ENCODE peak calls at places on chromosomes 7 and 10, in nine cellular contexts. Q is fibroblast of mammary gland; R is fibroblast of villous mesenchyme; X is T-helper 1 cell; H is esophagus muscularis mucosa; L is NCI-H1092; B is activated naive CD8-positive, alpha-beta T cell treated with anti-CD3 and anti-CD28 coated beads, Interleukin-2, amount 50 U/mL, for 24 hours; W is hypothalamus; Y is activated CD8-positive, alpha-beta T cell treated with anti-CD3 and anti-CD28 coated beads, Interleukin-2, amount 10 ng/mL, durations not matched to agents 7 days and 5 days. E is an unnamed sample.

GRCh38 chr10:131062621-131063260 is 248.8 kb downstream of the TCERG1L start:
- DNase-seq in H (no peak), W (no peak), Y (no peak), X (no peak), B (no peak), L (no peak), R (no peak), Q (no peak), E (no peak)

GRCh38 chr7:35334511-35334910 is 80.6 kb upstream of the TBX20 start:
- DNase-seq in B (no peak), R (no peak), H (peak), Q (no peak), X (no peak), W (no peak), Y (no peak), L (no peak), E (no peak)

GRCh38 chr10:73647211-73647874 is 6.1 kb upstream of the MYOZ1 start:
- DNase-seq in W (peak), H (no peak), X (no peak), B (peak), Q (peak), R (peak), L (peak), Y (no peak), E (peak)

GRCh38 chr7:14836571-14837189 is 65.9 kb downstream of the DGKB start:
- DNase-seq in H (no peak), X (no peak), W (no peak), R (peak), B (no peak), Y (no peak), Q (peak), L (peak), E (no peak)

GRCh38 chr10:80260295-80261243 is 28.9 kb downstream of the MAT1A start:
- DNase-seq in B (peak), W (no peak), H (no peak), L (peak), X (no peak), R (peak), Y (peak), Q (peak), E (peak)

GRCh38 chr10:48807786-48808185 is 123.1 kb downstream of the WDFY4 start:
- DNase-seq in B (no peak), R (no peak), L (no peak), X (no peak), H (peak), Y (no peak), Q (no peak), W (no peak), E (no peak)

GRCh38 chr7:514651-515598 is 4.7 kb downstream of the PDGFA start:
- DNase-seq in L (peak), B (peak), R (no peak), Y (no peak), W (peak), Q (peak), H (no peak), X (no peak), E (no peak)

GRCh38 chr10:71761105-71761511 is 12.2 kb downstream of the VSIR start:
- DNase-seq in L (no peak), B (no peak), H (no peak), Y (no peak), X (no peak), R (no peak), Q (no peak), W (no peak), E (no peak)

GRCh38 chr7:44277391-44277790 is 48.0 kb downstream of the CAMK2B start:
- DNase-seq in H (no peak), X (no peak), W (no peak), B (no peak), Q (no peak), Y (no peak), R (no peak), L (no peak), E (no peak)

GRCh38 chr10:1097436-1097835 is 41.3 kb downstream of the WDR37 start:
- DNase-seq in H (no peak), R (no peak), W (no peak), Y (no peak), L (no peak), X (no peak), Q (no peak), B (no peak), E (no peak)

GRCh38 chr10:4243651-4244050 is 458.6 kb upstream of the KLF6 start:
- DNase-seq in W (no peak), Y (no peak), R (peak), Q (peak), X (no peak), L (no peak), B (no peak), H (no peak), E (no peak)

GRCh38 chr7:6015917-6016652 is 7.0 kb downstream of the AIMP2 start:
- DNase-seq in Y (no peak), B (no peak), H (no peak), Q (peak), R (peak), L (peak), X (no peak), W (peak), E (peak)

GRCh38 chr7:101563933-101564777 is 64.9 kb downstream of the MYL10 start:
- DNase-seq in R (no peak), W (no peak), Y (no peak), H (no peak), X (no peak), B (no peak), L (no peak), Q (no peak), E (no peak)

GRCh38 chr10:130357226-130357625 is 221.0 kb downstream of the GLRX3 start:
- DNase-seq in Y (no peak), B (no peak), Q (no peak), L (no peak), H (no peak), X (no peak), W (no peak), R (no peak), E (no peak)

GRCh38 chr10:16612148-16612742 is 90.6 kb upstream of the C1QL3 start:
- DNase-seq in Y (peak), L (no peak), W (no peak), X (no peak), B (peak), R (peak), H (no peak), Q (peak), E (no peak)

GRCh38 chr10:14062528-14063260 is 268.0 kb downstream of the FRMD4A start:
- DNase-seq in Y (no peak), Q (peak), B (no peak), H (no peak), R (peak), W (no peak), L (no peak), X (no peak), E (no peak)

GRCh38 chr10:78371118-78371517 is 337.5 kb downstream of the RPS24 start:
- DNase-seq in W (no peak), L (no peak), R (no peak), X (no peak), B (no peak), H (no peak), Y (no peak), Q (no peak), E (no peak)

GRCh38 chr10:71211053-71211452 is 1.3 kb upstream of the UNC5B start:
- DNase-seq in Y (no peak), R (no peak), B (no peak), Q (no peak), W (no peak), L (no peak), H (no peak), X (no peak), E (no peak)

GRCh38 chr10:117745301-117745700 is 202.8 kb downstream of the EMX2 start:
- DNase-seq in Q (no peak), W (no peak), R (no peak), L (no peak), H (no peak), Y (no peak), X (no peak), B (no peak), E (no peak)

GRCh38 chr7:103879411-103879810 is 110.0 kb downstream of the RELN start:
- DNase-seq in W (no peak), H (no peak), Q (no peak), R (no peak), B (no peak), L (no peak), Y (no peak), X (no peak), E (no peak)

GRCh38 chr7:111853231-111853990 is 291.1 kb upstream of the IMMP2L start:
- DNase-seq in W (no peak), X (no peak), B (no peak), L (no peak), Q (peak), H (peak), Y (no peak), R (no peak), E (no peak)

GRCh38 chr7:118696879-118697278 is 472.4 kb downstream of the ANKRD7 start:
- DNase-seq in R (no peak), B (no peak), Q (no peak), L (no peak), X (no peak), H (no peak), W (no peak), Y (no peak), E (no peak)

GRCh38 chr7:87875151-87876039 is 765 bp downstream of the SLC25A40 start:
- DNase-seq in R (peak), L (peak), B (no peak), H (no peak), Q (no peak), Y (no peak), X (no peak), W (no peak), E (peak)

GRCh38 chr10:94112321-94112720 is 118.6 kb downstream of the PLCE1 start:
- DNase-seq in H (peak), R (no peak), B (no peak), Q (no peak), W (no peak), X (no peak), L (no peak), Y (no peak), E (no peak)

GRCh38 chr10:49508249-49508648 is 30.7 kb downstream of the ERCC6 start:
- DNase-seq in B (peak), H (no peak), L (no peak), W (no peak), Q (no peak), Y (peak), R (no peak), X (no peak), E (no peak)

GRCh38 chr10:31001740-31002139 is 29.9 kb downstream of the ZNF438 start:
- DNase-seq in Q (peak), R (no peak), H (no peak), L (no peak), B (no peak), Y (no peak), X (no peak), W (no peak), E (no peak)

GRCh38 chr10:97355571-97355975 is 21.0 kb upstream of the FRAT2 start:
- DNase-seq in Y (no peak), B (no peak), X (no peak), H (no peak), L (no peak), Q (peak), W (no peak), R (peak), E (no peak)

GRCh38 chr10:24974978-24975377 is 22.6 kb upstream of the PRTFDC1 start:
- DNase-seq in R (peak), X (no peak), Q (peak), H (no peak), L (no peak), Y (no peak), B (no peak), W (no peak), E (peak)

GRCh38 chr10:72013202-72013945 is 49.2 kb downstream of the CHST3 start:
- DNase-seq in Y (no peak), Q (no peak), R (no peak), L (no peak), W (no peak), H (no peak), B (no peak), X (no peak), E (no peak)

GRCh38 chr7:13871008-13871407 is 118.5 kb downstream of the ETV1 start:
- DNase-seq in L (no peak), R (no peak), Y (no peak), X (no peak), W (no peak), Q (no peak), B (no peak), H (no peak), E (no peak)

GRCh38 chr10:12656518-12657142 is 307.3 kb downstream of the CAMK1D start:
- DNase-seq in B (no peak), Y (no peak), X (no peak), Q (peak), L (no peak), R (peak), H (no peak), W (no peak), E (no peak)

GRCh38 chr7:141073641-141074161 is at the start of gene TMEM178B:
- DNase-seq in Q (no peak), L (no peak), H (no peak), Y (peak), B (peak), W (no peak), X (no peak), R (no peak), E (no peak)

GRCh38 chr10:128268015-128268722 is 141.9 kb upstream of the MKI67 start:
- DNase-seq in L (peak), R (peak), Y (peak), B (peak), Q (peak), X (no peak), W (no peak), H (no peak), E (peak)

GRCh38 chr10:123144697-123145541 is 3.0 kb upstream of the HMX2 start:
- DNase-seq in B (no peak), W (no peak), Y (no peak), L (no peak), R (no peak), X (no peak), Q (no peak), H (peak), E (no peak)

GRCh38 chr10:77800320-77800719 is 126.2 kb downstream of the DLG5 start:
- DNase-seq in Y (no peak), B (no peak), W (no peak), Q (no peak), H (no peak), L (no peak), X (no peak), R (no peak), E (no peak)

GRCh38 chr7:26165950-26166680 is 14.1 kb downstream of the NFE2L3 start:
- DNase-seq in Q (no peak), X (no peak), B (no peak), R (no peak), W (no peak), Y (no peak), H (no peak), L (no peak), E (no peak)

GRCh38 chr7:70028620-70029019 is 430.3 kb downstream of the AUTS2 start:
- DNase-seq in X (no peak), H (no peak), L (no peak), W (no peak), B (no peak), R (no peak), Y (no peak), Q (no peak), E (no peak)

GRCh38 chr10:124106241-124106905 is 13.0 kb upstream of the CHST15 start:
- DNase-seq in R (peak), W (peak), L (no peak), B (no peak), H (peak), Q (peak), X (no peak), Y (no peak), E (peak)

GRCh38 chr10:3681642-3682554 is 103.1 kb downstream of the KLF6 start:
- DNase-seq in Y (no peak), B (no peak), Q (no peak), H (peak), X (no peak), R (no peak), W (no peak), L (no peak), E (no peak)